ENCODE peak calls at places on chromosomes 1 and 21, in four cellular contexts. I, R, G and W are unnamed samples.

GRCh38 chr21:40015818-40016217 is 148.6 kb downstream of the PCP4 start:
- DNase-seq in G (peak; percentile 37), I (no peak), R (no peak), W (no peak)

GRCh38 chr1:59219926-59220325 is 77.0 kb upstream of the FGGY start:
- DNase-seq in I (no peak), R (no peak), G (no peak), W (no peak)

GRCh38 chr1:198316681-198317080 is 159.9 kb downstream of the NEK7 start:
- DNase-seq in I (no peak), R (no peak), G (no peak), W (no peak)

GRCh38 chr1:224632921-224633321 is 16.8 kb downstream of the CNIH3 start:
- DNase-seq in G (no peak), I (no peak), R (no peak), W (no peak)

GRCh38 chr1:23394176-23394575 is 24.5 kb upstream of the ZNF436 start:
- DNase-seq in R (no peak), G (no peak), I (no peak), W (peak; percentile 10)

GRCh38 chr1:231934797-231935196 is 308.2 kb downstream of the DISC1 start:
- DNase-seq in R (no peak), G (no peak), I (no peak), W (no peak)

GRCh38 chr1:6157528-6158174 is 22.5 kb downstream of the CHD5 start:
- DNase-seq in G (no peak), I (no peak), R (no peak), W (no peak)

GRCh38 chr1:112961072-112961471 is 5.1 kb upstream of the SLC16A1 start:
- DNase-seq in R (no peak), I (no peak), G (no peak), W (no peak)

GRCh38 chr1:65812065-65812464 is 19.4 kb downstream of the PDE4B start:
- DNase-seq in I (peak; percentile 42), G (no peak), R (no peak), W (peak; percentile 74)

GRCh38 chr1:160581970-160582369 is 2.7 kb upstream of the CD84 start:
- DNase-seq in G (no peak), I (no peak), R (no peak), W (no peak)

GRCh38 chr1:241749041-241749798 is 97.1 kb downstream of the WDR64 start:
- DNase-seq in I (no peak), G (no peak), R (no peak), W (peak; percentile 23)

GRCh38 chr1:221487781-221488520 is 253.9 kb downstream of the DUSP10 start:
- DNase-seq in R (no peak), I (no peak), G (no peak), W (peak; percentile 70)

GRCh38 chr1:3174487-3175247 is 105.7 kb downstream of the PRDM16 start:
- DNase-seq in I (no peak), R (peak; percentile 81), G (no peak), W (peak; percentile 66)